ENCODE peak calls at places on chromosomes 16 and 17, in five cellular contexts. W is activated naive CD4-positive, alpha-beta T cell treated with Interleukin-2 at 50 U/mL for 16 hours; Y is NCI-H1436; S is SW 1271; Z is T-helper 2 cell. R is an unnamed sample.

GRCh38 chr17:2044263-2044894 is 2.6 kb downstream of the OVCA2 start:
- DNase-seq in W (no peak), Y (no peak), S (no peak), Z (no peak), R (no peak)

GRCh38 chr17:43543771-43544575 is 2.2 kb downstream of the ETV4 start:
- DNase-seq in W (no peak), Y (no peak), S (no peak), Z (no peak), R (no peak)

GRCh38 chr16:89386337-89386736 is 104.0 kb downstream of the ANKRD11 start:
- DNase-seq in W (no peak), Y (no peak), S (no peak), Z (no peak), R (no peak)

GRCh38 chr17:35913611-35914010 is 17.0 kb downstream of the RDM1 start:
- DNase-seq in W (no peak), Y (no peak), S (no peak), Z (no peak), R (no peak)

GRCh38 chr17:73043686-73044581 is 48.6 kb downstream of the SLC39A11 start:
- DNase-seq in W (no peak), Y (no peak), S (no peak), Z (no peak), R (no peak)

GRCh38 chr16:17144431-17144830 is 326.3 kb downstream of the XYLT1 start:
- DNase-seq in W (no peak), Y (no peak), S (no peak), Z (no peak), R (no peak)

GRCh38 chr17:9928601-9929341 is 23.7 kb upstream of the RCVRN start:
- DNase-seq in W (no peak), Y (peak; percentile 7), S (peak; percentile 44), Z (no peak), R (no peak)

GRCh38 chr16:49491111-49491670 is 117.6 kb downstream of the C16orf78 start:
- DNase-seq in W (no peak), Y (no peak), S (no peak), Z (no peak), R (no peak)

GRCh38 chr16:65855171-65856145 is 511.0 kb upstream of the CDH5 start:
- DNase-seq in W (no peak), Y (no peak), S (no peak), Z (no peak), R (no peak)

GRCh38 chr17:52136173-52136572 is 22.3 kb downstream of the CA10 start:
- DNase-seq in W (no peak), Y (no peak), S (no peak), Z (no peak), R (no peak)

GRCh38 chr17:66836063-66837005 is 1.4 kb downstream of the CACNG5 start:
- DNase-seq in W (no peak), Y (no peak), S (no peak), Z (no peak), R (no peak)

GRCh38 chr17:65154770-65155589 is 17.8 kb downstream of the RGS9 start:
- DNase-seq in W (no peak), Y (no peak), S (no peak), Z (no peak), R (no peak)

GRCh38 chr17:47620503-47621245 is 29.0 kb upstream of the KPNB1 start:
- DNase-seq in W (no peak), Y (no peak), S (no peak), Z (no peak), R (no peak)

GRCh38 chr17:63437287-63438091 is 8.6 kb downstream of the CYB561 start:
- DNase-seq in W (no peak), Y (no peak), S (no peak), Z (no peak), R (no peak)

GRCh38 chr17:51258756-51259573 is 884 bp downstream of the MBTD1 start:
- DNase-seq in W (no peak), Y (no peak), S (no peak), Z (no peak), R (peak; percentile 22)

GRCh38 chr17:73371285-73371684 is 59.5 kb upstream of the CDC42EP4 start:
- DNase-seq in W (no peak), Y (no peak), S (no peak), Z (no peak), R (no peak)

GRCh38 chr16:19737306-19737975 is 19.4 kb downstream of the IQCK start:
- DNase-seq in W (no peak), Y (no peak), S (no peak), Z (no peak), R (no peak)

GRCh38 chr16:58306327-58306726 is 11.5 kb upstream of the PRSS54 start:
- DNase-seq in W (peak; percentile 45), Y (no peak), S (no peak), Z (no peak), R (peak; percentile 40)

GRCh38 chr16:71311553-71312158 is 22.5 kb upstream of the CMTR2 start:
- DNase-seq in W (peak; percentile 3), Y (peak; percentile 6), S (no peak), Z (no peak), R (peak; percentile 21)

GRCh38 chr17:40553694-40554534 is 11.4 kb downstream of the CCR7 start:
- DNase-seq in W (no peak), Y (no peak), S (no peak), Z (no peak), R (peak; percentile 22)

GRCh38 chr17:39757176-39757662 is 19.5 kb downstream of the GRB7 start:
- DNase-seq in W (no peak), Y (no peak), S (no peak), Z (no peak), R (no peak)

GRCh38 chr16:47029724-47030123 is 56.2 kb upstream of the DNAJA2 start:
- DNase-seq in W (no peak), Y (no peak), S (no peak), Z (no peak), R (no peak)

GRCh38 chr16:20598832-20599469 is 22.8 kb upstream of the ACSM2B start:
- DNase-seq in W (no peak), Y (no peak), S (no peak), Z (no peak), R (no peak)

GRCh38 chr17:74873874-74874614 is 1.2 kb upstream of the FDXR start:
- DNase-seq in W (no peak), Y (no peak), S (peak; percentile 44), Z (no peak), R (no peak)

GRCh38 chr16:78034530-78034929 is 12.2 kb downstream of the CLEC3A start:
- DNase-seq in W (no peak), Y (no peak), S (no peak), Z (no peak), R (no peak)

GRCh38 chr17:29107084-29107483 is 64.1 kb downstream of the PIPOX start:
- DNase-seq in W (no peak), Y (no peak), S (no peak), Z (no peak), R (no peak)

GRCh38 chr16:2460391-2460713 is 443 bp downstream of the TEDC2 start:
- DNase-seq in W (no peak), Y (no peak), S (no peak), Z (no peak), R (no peak)

GRCh38 chr17:17125136-17126084 is 80.7 kb downstream of the PLD6 start:
- DNase-seq in W (no peak), Y (no peak), S (no peak), Z (no peak), R (no peak)

GRCh38 chr17:61839300-61839786 is 24.0 kb downstream of the BRIP1 start:
- DNase-seq in W (no peak), Y (no peak), S (no peak), Z (no peak), R (no peak)

GRCh38 chr16:81544691-81545365 is 100.2 kb downstream of the CMIP start:
- DNase-seq in W (no peak), Y (no peak), S (no peak), Z (no peak), R (no peak)

GRCh38 chr17:19369846-19370492 is 7.4 kb upstream of the B9D1 start:
- DNase-seq in W (no peak), Y (no peak), S (no peak), Z (no peak), R (no peak)